ENCODE peak calls at places on chromosomes 3 and 15, in eight cellular contexts. One of them, this sample, is unnamed.
A peak's percentile ranks its signal among the peaks of the same experiment; 100 is the strongest.

GRCh38 chr15:44836094-44836493 is 99.8 kb downstream of the TRIM69 start:
- DNase-seq in effector CD4-positive, alpha-beta T cell: no peak
- DNase-seq in iris pigment epithelial cell: peak; percentile 11
- DNase-seq in astrocyte of the cerebellum: no peak
- DNase-seq in activated CD4-positive, alpha-beta T cell treated with anti-CD3 and anti-CD28 coated beads for 36 hours: no peak
- DNase-seq in body of pancreas: no peak
- DNase-seq in upper lobe of right lung: no peak
- DNase-seq in fibroblast of the conjunctiva: no peak
- DNase-seq in this sample: no peak

GRCh38 chr3:122058294-122058693 is 3.1 kb downstream of the CD86 start:
- DNase-seq in effector CD4-positive, alpha-beta T cell: no peak
- DNase-seq in iris pigment epithelial cell: no peak
- DNase-seq in astrocyte of the cerebellum: no peak
- DNase-seq in activated CD4-positive, alpha-beta T cell treated with anti-CD3 and anti-CD28 coated beads for 36 hours: no peak
- DNase-seq in body of pancreas: no peak
- DNase-seq in upper lobe of right lung: no peak
- DNase-seq in fibroblast of the conjunctiva: no peak
- DNase-seq in this sample: no peak

GRCh38 chr15:98937413-98938104 is 70.0 kb downstream of the PGPEP1L start:
- DNase-seq in effector CD4-positive, alpha-beta T cell: no peak
- DNase-seq in iris pigment epithelial cell: no peak
- DNase-seq in astrocyte of the cerebellum: no peak
- DNase-seq in activated CD4-positive, alpha-beta T cell treated with anti-CD3 and anti-CD28 coated beads for 36 hours: no peak
- DNase-seq in body of pancreas: no peak
- DNase-seq in upper lobe of right lung: no peak
- DNase-seq in fibroblast of the conjunctiva: no peak
- DNase-seq in this sample: no peak

GRCh38 chr15:96171271-96171739 is 159.2 kb upstream of the NR2F2 start:
- DNase-seq in effector CD4-positive, alpha-beta T cell: no peak
- DNase-seq in iris pigment epithelial cell: peak; percentile 66
- DNase-seq in astrocyte of the cerebellum: no peak
- DNase-seq in activated CD4-positive, alpha-beta T cell treated with anti-CD3 and anti-CD28 coated beads for 36 hours: no peak
- DNase-seq in body of pancreas: peak; percentile 35
- DNase-seq in upper lobe of right lung: no peak
- DNase-seq in fibroblast of the conjunctiva: no peak
- DNase-seq in this sample: peak; percentile 85

GRCh38 chr15:86855962-86856361 is 776.3 kb downstream of the AGBL1 start:
- DNase-seq in effector CD4-positive, alpha-beta T cell: no peak
- DNase-seq in iris pigment epithelial cell: no peak
- DNase-seq in astrocyte of the cerebellum: no peak
- DNase-seq in activated CD4-positive, alpha-beta T cell treated with anti-CD3 and anti-CD28 coated beads for 36 hours: no peak
- DNase-seq in body of pancreas: no peak
- DNase-seq in upper lobe of right lung: no peak
- DNase-seq in fibroblast of the conjunctiva: no peak
- DNase-seq in this sample: no peak

GRCh38 chr3:33060609-33061337 is 36.2 kb downstream of the GLB1 start:
- DNase-seq in effector CD4-positive, alpha-beta T cell: peak; percentile 43
- DNase-seq in iris pigment epithelial cell: no peak
- DNase-seq in astrocyte of the cerebellum: no peak
- DNase-seq in activated CD4-positive, alpha-beta T cell treated with anti-CD3 and anti-CD28 coated beads for 36 hours: peak; percentile 93
- DNase-seq in body of pancreas: no peak
- DNase-seq in upper lobe of right lung: no peak
- DNase-seq in fibroblast of the conjunctiva: no peak
- DNase-seq in this sample: no peak

GRCh38 chr3:9124725-9125124 is 124.7 kb downstream of the SRGAP3 start:
- DNase-seq in effector CD4-positive, alpha-beta T cell: no peak
- DNase-seq in iris pigment epithelial cell: no peak
- DNase-seq in astrocyte of the cerebellum: no peak
- DNase-seq in activated CD4-positive, alpha-beta T cell treated with anti-CD3 and anti-CD28 coated beads for 36 hours: no peak
- DNase-seq in body of pancreas: no peak
- DNase-seq in upper lobe of right lung: no peak
- DNase-seq in fibroblast of the conjunctiva: no peak
- DNase-seq in this sample: no peak

GRCh38 chr15:57607570-57608000 is 15.9 kb downstream of the MYZAP start:
- DNase-seq in effector CD4-positive, alpha-beta T cell: no peak
- DNase-seq in iris pigment epithelial cell: peak; percentile 59
- DNase-seq in astrocyte of the cerebellum: no peak
- DNase-seq in activated CD4-positive, alpha-beta T cell treated with anti-CD3 and anti-CD28 coated beads for 36 hours: no peak
- DNase-seq in body of pancreas: peak; percentile 85
- DNase-seq in upper lobe of right lung: peak; percentile 78
- DNase-seq in fibroblast of the conjunctiva: peak; percentile 17
- DNase-seq in this sample: no peak

GRCh38 chr3:181316481-181316880 is 326.9 kb upstream of the DNAJC19 start:
- DNase-seq in effector CD4-positive, alpha-beta T cell: no peak
- DNase-seq in iris pigment epithelial cell: peak; percentile 57
- DNase-seq in astrocyte of the cerebellum: peak; percentile 32
- DNase-seq in activated CD4-positive, alpha-beta T cell treated with anti-CD3 and anti-CD28 coated beads for 36 hours: no peak
- DNase-seq in body of pancreas: no peak
- DNase-seq in upper lobe of right lung: no peak
- DNase-seq in fibroblast of the conjunctiva: no peak
- DNase-seq in this sample: no peak

GRCh38 chr3:37221407-37221806 is 47.0 kb upstream of the LRRFIP2 start:
- DNase-seq in effector CD4-positive, alpha-beta T cell: no peak
- DNase-seq in iris pigment epithelial cell: peak; percentile 89
- DNase-seq in astrocyte of the cerebellum: peak; percentile 47
- DNase-seq in activated CD4-positive, alpha-beta T cell treated with anti-CD3 and anti-CD28 coated beads for 36 hours: no peak
- DNase-seq in body of pancreas: no peak
- DNase-seq in upper lobe of right lung: no peak
- DNase-seq in fibroblast of the conjunctiva: no peak
- DNase-seq in this sample: peak; percentile 58

This sample was measured in retinal pigment epithelial cell.